ENCODE peak calls at places on chromosomes 3 and 15, in seven cellular contexts. One of them, this sample, is unnamed.
A peak's percentile ranks its signal among the peaks of the same experiment; 100 is the strongest.

GRCh38 chr15:81024891-81025290 is 24.2 kb downstream of the TLNRD1 start:
- DNase-seq in left ventricle myocardium inferior: no peak
- DNase-seq in right lobe of liver: no peak
- DNase-seq in CD8-positive, alpha-beta memory T cell: no peak
- DNase-seq in heart right ventricle: no peak
- DNase-seq in neuronal stem cell: no peak
- DNase-seq in A549: no peak
- DNase-seq in this sample: no peak

GRCh38 chr3:127718916-127719290 is 46.2 kb downstream of the ABTB1 start:
- DNase-seq in left ventricle myocardium inferior: no peak
- DNase-seq in right lobe of liver: peak; percentile 15
- DNase-seq in CD8-positive, alpha-beta memory T cell: no peak
- DNase-seq in heart right ventricle: no peak
- DNase-seq in neuronal stem cell: no peak
- DNase-seq in A549: no peak
- DNase-seq in this sample: no peak

GRCh38 chr3:151443583-151443982 is 17.3 kb downstream of the IGSF10 start:
- DNase-seq in left ventricle myocardium inferior: no peak
- DNase-seq in right lobe of liver: no peak
- DNase-seq in CD8-positive, alpha-beta memory T cell: no peak
- DNase-seq in heart right ventricle: no peak
- DNase-seq in neuronal stem cell: peak; percentile 29
- DNase-seq in A549: no peak
- DNase-seq in this sample: no peak

GRCh38 chr3:111143-112069 is 85.2 kb upstream of the CHL1 start:
- DNase-seq in left ventricle myocardium inferior: no peak
- DNase-seq in right lobe of liver: no peak
- DNase-seq in CD8-positive, alpha-beta memory T cell: no peak
- DNase-seq in heart right ventricle: no peak
- DNase-seq in neuronal stem cell: no peak
- DNase-seq in A549: no peak
- DNase-seq in this sample: no peak

GRCh38 chr15:59170998-59171397 is 35.6 kb upstream of the LDHAL6B start:
- DNase-seq in left ventricle myocardium inferior: no peak
- DNase-seq in right lobe of liver: no peak
- DNase-seq in CD8-positive, alpha-beta memory T cell: no peak
- DNase-seq in heart right ventricle: no peak
- DNase-seq in neuronal stem cell: no peak
- DNase-seq in A549: no peak
- DNase-seq in this sample: no peak

GRCh38 chr3:128804017-128804816 is 75.2 kb upstream of the ACAD9 start:
- DNase-seq in left ventricle myocardium inferior: no peak
- DNase-seq in right lobe of liver: no peak
- DNase-seq in CD8-positive, alpha-beta memory T cell: peak; percentile 28
- DNase-seq in heart right ventricle: no peak
- DNase-seq in neuronal stem cell: no peak
- DNase-seq in A549: no peak
- DNase-seq in this sample: no peak

GRCh38 chr3:64489361-64490044 is 198.3 kb downstream of the ADAMTS9 start:
- DNase-seq in left ventricle myocardium inferior: no peak
- DNase-seq in right lobe of liver: no peak
- DNase-seq in CD8-positive, alpha-beta memory T cell: no peak
- DNase-seq in heart right ventricle: peak; percentile 20
- DNase-seq in neuronal stem cell: peak; percentile 73
- DNase-seq in A549: no peak
- DNase-seq in this sample: peak; percentile 59

GRCh38 chr3:64837126-64837738 is 149.4 kb upstream of the ADAMTS9 start:
- DNase-seq in left ventricle myocardium inferior: no peak
- DNase-seq in right lobe of liver: no peak
- DNase-seq in CD8-positive, alpha-beta memory T cell: no peak
- DNase-seq in heart right ventricle: no peak
- DNase-seq in neuronal stem cell: no peak
- DNase-seq in A549: no peak
- DNase-seq in this sample: no peak

GRCh38 chr3:141231101-141231922 is at the start of gene PXYLP1:
- DNase-seq in left ventricle myocardium inferior: peak; percentile 95
- DNase-seq in right lobe of liver: peak; percentile 96
- DNase-seq in CD8-positive, alpha-beta memory T cell: peak; percentile 88
- DNase-seq in heart right ventricle: peak; percentile 96
- DNase-seq in neuronal stem cell: peak; percentile 88
- DNase-seq in A549: peak; percentile 75
- DNase-seq in this sample: peak; percentile 96

GRCh38 chr15:67049351-67050044 is 15.9 kb upstream of the SMAD3 start:
- DNase-seq in left ventricle myocardium inferior: no peak
- DNase-seq in right lobe of liver: no peak
- DNase-seq in CD8-positive, alpha-beta memory T cell: no peak
- DNase-seq in heart right ventricle: no peak
- DNase-seq in neuronal stem cell: no peak
- DNase-seq in A549: no peak
- DNase-seq in this sample: no peak

GRCh38 chr15:46077220-46077619 is 442.4 kb downstream of the SQOR start:
- DNase-seq in left ventricle myocardium inferior: no peak
- DNase-seq in right lobe of liver: no peak
- DNase-seq in CD8-positive, alpha-beta memory T cell: no peak
- DNase-seq in heart right ventricle: no peak
- DNase-seq in neuronal stem cell: no peak
- DNase-seq in A549: no peak
- DNase-seq in this sample: no peak

DNA sequence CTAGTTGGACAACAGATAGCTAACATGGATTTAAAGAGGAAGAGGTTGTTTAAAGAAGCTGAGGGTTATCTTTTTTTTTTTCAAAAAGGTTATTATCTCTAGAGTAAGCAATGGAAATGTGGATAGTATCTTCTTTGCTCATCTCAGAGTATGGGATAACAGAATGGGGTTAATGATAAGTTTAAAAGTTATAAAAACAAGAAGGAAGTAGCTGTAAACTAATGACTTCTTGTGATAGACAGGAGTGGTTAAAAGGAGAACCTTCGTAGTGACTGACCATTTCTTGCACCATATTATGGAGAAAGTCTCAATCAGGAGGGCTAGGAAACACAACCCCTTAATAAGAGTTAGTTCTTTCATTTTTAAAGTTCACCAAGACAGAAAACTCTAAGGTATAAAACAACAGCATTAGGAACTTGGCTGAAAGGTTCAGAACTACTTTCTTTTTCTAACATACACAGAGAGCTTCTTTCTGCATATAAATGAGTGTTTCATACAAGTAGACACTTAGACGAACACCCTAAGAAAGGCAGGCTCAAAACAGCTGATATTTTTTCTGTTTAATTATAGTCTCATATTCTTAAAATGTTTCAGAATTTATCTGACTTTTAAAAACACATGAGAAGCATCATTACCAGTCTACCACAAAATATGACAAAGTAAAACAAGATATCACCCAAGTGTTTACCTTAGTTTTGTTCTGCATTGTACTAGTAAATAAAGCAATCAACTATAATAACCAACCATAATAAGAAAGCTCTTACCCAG is 140.0 kb downstream of the MEIS2 start:
- DNase-seq in left ventricle myocardium inferior: no peak
- DNase-seq in right lobe of liver: no peak
- DNase-seq in CD8-positive, alpha-beta memory T cell: no peak
- DNase-seq in heart right ventricle: no peak
- DNase-seq in neuronal stem cell: no peak
- DNase-seq in A549: no peak
- DNase-seq in this sample: no peak
- H3K4me1 ChIP-seq in left ventricle myocardium inferior: peaks cover 48% of the 10 kb centered on the region
- H3K4me1 ChIP-seq in right lobe of liver: no peaks in the 10 kb centered on the region
- H3K4me1 ChIP-seq in CD8-positive, alpha-beta memory T cell: no peaks in the 10 kb centered on the region
- H3K4me1 ChIP-seq in heart right ventricle: peaks cover 49% of the 10 kb centered on the region
- H3K4me1 ChIP-seq in neuronal stem cell: no peaks in the 10 kb centered on the region
- H3K4me1 ChIP-seq in A549: no peaks in the 10 kb centered on the region
- H3K4me1 ChIP-seq in this sample: no peaks in the 10 kb centered on the region

GRCh38 chr3:139534992-139535879 is 4.3 kb downstream of the RBP1 start:
- DNase-seq in left ventricle myocardium inferior: peak; percentile 80
- DNase-seq in right lobe of liver: peak; percentile 76
- DNase-seq in CD8-positive, alpha-beta memory T cell: no peak
- DNase-seq in heart right ventricle: peak; percentile 72
- DNase-seq in neuronal stem cell: no peak
- DNase-seq in A549: no peak
- DNase-seq in this sample: no peak
- H3K4me1 ChIP-seq in left ventricle myocardium inferior: peaks cover 74% of the 10 kb centered on the region
- H3K4me1 ChIP-seq in right lobe of liver: peaks cover 22% of the 10 kb centered on the region
- H3K4me1 ChIP-seq in CD8-positive, alpha-beta memory T cell: no peaks in the 10 kb centered on the region
- H3K4me1 ChIP-seq in heart right ventricle: peaks cover 72% of the 10 kb centered on the region
- H3K4me1 ChIP-seq in neuronal stem cell: peaks cover 35% of the 10 kb centered on the region
- H3K4me1 ChIP-seq in A549: peaks cover 9% of the 10 kb centered on the region
- H3K4me1 ChIP-seq in this sample: peaks cover 23% of the 10 kb centered on the region

GRCh38 chr3:37542772-37543449 is 318.8 kb upstream of the CTDSPL start:
- DNase-seq in left ventricle myocardium inferior: no peak
- DNase-seq in right lobe of liver: no peak
- DNase-seq in CD8-positive, alpha-beta memory T cell: no peak
- DNase-seq in heart right ventricle: no peak
- DNase-seq in neuronal stem cell: no peak
- DNase-seq in A549: no peak
- DNase-seq in this sample: no peak

GRCh38 chr3:37542286-37542685 is 319.4 kb upstream of the CTDSPL start:
- DNase-seq in left ventricle myocardium inferior: no peak
- DNase-seq in right lobe of liver: no peak
- DNase-seq in CD8-positive, alpha-beta memory T cell: no peak
- DNase-seq in heart right ventricle: no peak
- DNase-seq in neuronal stem cell: no peak
- DNase-seq in A549: no peak
- DNase-seq in this sample: no peak

GRCh38 chr3:37537914-37538691 is 323.6 kb upstream of the CTDSPL start:
- DNase-seq in left ventricle myocardium inferior: peak; percentile 44
- DNase-seq in right lobe of liver: no peak
- DNase-seq in CD8-positive, alpha-beta memory T cell: no peak
- DNase-seq in heart right ventricle: no peak
- DNase-seq in neuronal stem cell: no peak
- DNase-seq in A549: no peak
- DNase-seq in this sample: no peak

GRCh38 chr3:37543692-37544091 is 318.0 kb upstream of the CTDSPL start:
- DNase-seq in left ventricle myocardium inferior: no peak
- DNase-seq in right lobe of liver: no peak
- DNase-seq in CD8-positive, alpha-beta memory T cell: no peak
- DNase-seq in heart right ventricle: no peak
- DNase-seq in neuronal stem cell: no peak
- DNase-seq in A549: no peak
- DNase-seq in this sample: no peak

DNA sequence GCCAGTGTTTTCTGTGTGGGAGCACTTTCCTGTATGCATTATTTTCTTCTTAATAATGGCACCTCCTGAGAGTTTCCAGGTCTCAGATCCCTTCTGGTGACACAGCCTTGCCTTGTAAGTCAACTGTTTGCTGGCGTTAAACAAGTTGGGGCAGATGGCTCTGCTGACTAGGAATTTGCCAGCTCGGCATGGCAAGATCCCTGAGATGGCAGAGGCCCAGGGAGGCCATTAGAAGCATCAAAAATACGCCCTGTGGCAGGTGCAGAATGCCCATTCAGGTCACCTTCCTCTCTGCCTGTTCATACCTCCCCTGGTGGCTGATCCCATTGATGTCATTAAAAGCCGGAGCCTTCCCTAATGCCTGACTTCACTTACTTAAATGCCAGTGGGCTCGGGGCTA is 320.9 kb upstream of the CTDSPL start:
- DNase-seq in left ventricle myocardium inferior: no peak
- DNase-seq in right lobe of liver: no peak
- DNase-seq in CD8-positive, alpha-beta memory T cell: no peak
- DNase-seq in heart right ventricle: no peak
- DNase-seq in neuronal stem cell: no peak
- DNase-seq in A549: no peak
- DNase-seq in this sample: no peak
- H3K4me1 ChIP-seq in left ventricle myocardium inferior: peaks cover 91% of the 10 kb centered on the region
- H3K4me1 ChIP-seq in right lobe of liver: no peaks in the 10 kb centered on the region
- H3K4me1 ChIP-seq in CD8-positive, alpha-beta memory T cell: no peaks in the 10 kb centered on the region
- H3K4me1 ChIP-seq in heart right ventricle: peaks cover 91% of the 10 kb centered on the region
- H3K4me1 ChIP-seq in neuronal stem cell: no peaks in the 10 kb centered on the region
- H3K4me1 ChIP-seq in A549: no peaks in the 10 kb centered on the region
- H3K4me1 ChIP-seq in this sample: peaks cover 3% of the 10 kb centered on the region

GRCh38 chr15:99102332-99103235 is 2.3 kb upstream of the SYNM start:
- DNase-seq in left ventricle myocardium inferior: no peak
- DNase-seq in right lobe of liver: no peak
- DNase-seq in CD8-positive, alpha-beta memory T cell: no peak
- DNase-seq in heart right ventricle: no peak
- DNase-seq in neuronal stem cell: no peak
- DNase-seq in A549: no peak
- DNase-seq in this sample: no peak

GRCh38 chr15:99105516-99106341 is 849 bp downstream of the SYNM start:
- DNase-seq in left ventricle myocardium inferior: peak; percentile 53
- DNase-seq in right lobe of liver: no peak
- DNase-seq in CD8-positive, alpha-beta memory T cell: peak; percentile 6
- DNase-seq in heart right ventricle: peak; percentile 69
- DNase-seq in neuronal stem cell: peak; percentile 49
- DNase-seq in A549: peak; percentile 60
- DNase-seq in this sample: peak; percentile 62

GRCh38 chr15:99103279-99103678 is 1.6 kb upstream of the SYNM start:
- DNase-seq in left ventricle myocardium inferior: no peak
- DNase-seq in right lobe of liver: no peak
- DNase-seq in CD8-positive, alpha-beta memory T cell: no peak
- DNase-seq in heart right ventricle: no peak
- DNase-seq in neuronal stem cell: no peak
- DNase-seq in A549: no peak
- DNase-seq in this sample: no peak

GRCh38 chr15:99106417-99107220 is 1.7 kb downstream of the SYNM start:
- DNase-seq in left ventricle myocardium inferior: peak; percentile 66
- DNase-seq in right lobe of liver: no peak
- DNase-seq in CD8-positive, alpha-beta memory T cell: no peak
- DNase-seq in heart right ventricle: peak; percentile 55
- DNase-seq in neuronal stem cell: no peak
- DNase-seq in A549: no peak
- DNase-seq in this sample: peak; percentile 17

GRCh38 chr15:99104788-99105515 is at the start of gene SYNM:
- DNase-seq in left ventricle myocardium inferior: peak; percentile 84
- DNase-seq in right lobe of liver: peak; percentile 75
- DNase-seq in CD8-positive, alpha-beta memory T cell: no peak
- DNase-seq in heart right ventricle: peak; percentile 85
- DNase-seq in neuronal stem cell: peak; percentile 82
- DNase-seq in A549: peak; percentile 94
- DNase-seq in this sample: peak; percentile 71
- H3K4me1 ChIP-seq in left ventricle myocardium inferior: peaks cover 53% of the 10 kb centered on the region
- H3K4me1 ChIP-seq in right lobe of liver: no peaks in the 10 kb centered on the region
- H3K4me1 ChIP-seq in CD8-positive, alpha-beta memory T cell: peaks cover 10% of the 10 kb centered on the region
- H3K4me1 ChIP-seq in heart right ventricle: peaks cover 44% of the 10 kb centered on the region
- H3K4me1 ChIP-seq in neuronal stem cell: no peaks in the 10 kb centered on the region
- H3K4me1 ChIP-seq in A549: peaks cover 20% of the 10 kb centered on the region
- H3K4me1 ChIP-seq in this sample: peaks cover 11% of the 10 kb centered on the region

GRCh38 chr3:197256836-197257444 is 41.5 kb downstream of the DLG1 start:
- DNase-seq in left ventricle myocardium inferior: no peak
- DNase-seq in right lobe of liver: no peak
- DNase-seq in CD8-positive, alpha-beta memory T cell: peak; percentile 7
- DNase-seq in heart right ventricle: no peak
- DNase-seq in neuronal stem cell: no peak
- DNase-seq in A549: no peak
- DNase-seq in this sample: peak; percentile 81

GRCh38 chr3:197253243-197253947 is 45.0 kb downstream of the DLG1 start:
- DNase-seq in left ventricle myocardium inferior: no peak
- DNase-seq in right lobe of liver: no peak
- DNase-seq in CD8-positive, alpha-beta memory T cell: no peak
- DNase-seq in heart right ventricle: no peak
- DNase-seq in neuronal stem cell: no peak
- DNase-seq in A549: no peak
- DNase-seq in this sample: no peak

GRCh38 chr3:197257711-197258110 is 40.7 kb downstream of the DLG1 start:
- DNase-seq in left ventricle myocardium inferior: no peak
- DNase-seq in right lobe of liver: no peak
- DNase-seq in CD8-positive, alpha-beta memory T cell: no peak
- DNase-seq in heart right ventricle: no peak
- DNase-seq in neuronal stem cell: no peak
- DNase-seq in A549: no peak
- DNase-seq in this sample: no peak

GRCh38 chr3:197258168-197258755 is 40.1 kb downstream of the DLG1 start:
- DNase-seq in left ventricle myocardium inferior: no peak
- DNase-seq in right lobe of liver: no peak
- DNase-seq in CD8-positive, alpha-beta memory T cell: no peak
- DNase-seq in heart right ventricle: no peak
- DNase-seq in neuronal stem cell: no peak
- DNase-seq in A549: no peak
- DNase-seq in this sample: no peak

GRCh38 chr3:197256104-197256503 is 42.3 kb downstream of the DLG1 start:
- DNase-seq in left ventricle myocardium inferior: no peak
- DNase-seq in right lobe of liver: no peak
- DNase-seq in CD8-positive, alpha-beta memory T cell: no peak
- DNase-seq in heart right ventricle: no peak
- DNase-seq in neuronal stem cell: no peak
- DNase-seq in A549: no peak
- DNase-seq in this sample: no peak
- H3K4me1 ChIP-seq in left ventricle myocardium inferior: peaks cover 54% of the 10 kb centered on the region
- H3K4me1 ChIP-seq in right lobe of liver: no peaks in the 10 kb centered on the region
- H3K4me1 ChIP-seq in CD8-positive, alpha-beta memory T cell: peaks cover 24% of the 10 kb centered on the region
- H3K4me1 ChIP-seq in heart right ventricle: peaks cover 43% of the 10 kb centered on the region
- H3K4me1 ChIP-seq in neuronal stem cell: peaks cover 10% of the 10 kb centered on the region
- H3K4me1 ChIP-seq in A549: peaks cover 19% of the 10 kb centered on the region
- H3K4me1 ChIP-seq in this sample: peaks cover 5% of the 10 kb centered on the region